ENCODE peak calls at places on chromosomes 4 and X, in eight cellular contexts. D is NCI-H748 treated with DMSO at 0.1 percent for 48 hours, Q is IMR-90, F is A549, N is amniotic stem cell, I is neural crest cell, K is GM04504, U is COR-L47. G is an unnamed sample.

GRCh38 chr4:1667273-1667672 is 16.8 kb downstream of the FAM53A start:
- DNase-seq in D (no peak), Q (no peak), F (no peak), N (no peak), I (no peak), K (no peak), U (no peak), G (no peak)

GRCh38 chrX:78886550-78886949 is 58.6 kb upstream of the P2RY10 start:
- DNase-seq in D (no peak), Q (no peak), F (peak), N (no peak), I (no peak), K (peak), U (no peak), G (no peak)

GRCh38 chr4:144557404-144557803 is 88.6 kb upstream of the HHIP start:
- DNase-seq in D (no peak), Q (peak), F (no peak), N (no peak), I (no peak), K (no peak), U (peak), G (no peak)

GRCh38 chrX:30659421-30659820 is 6.2 kb downstream of the GK start:
- DNase-seq in D (no peak), Q (peak), F (peak), N (peak), I (no peak), K (peak), U (no peak), G (no peak)

GRCh38 chr4:3301450-3302163 is 8.8 kb downstream of the RGS12 start:
- DNase-seq in D (no peak), Q (no peak), F (no peak), N (no peak), I (no peak), K (no peak), U (no peak), G (no peak)

GRCh38 chr4:104969394-104970066 is 177.1 kb upstream of the TET2 start:
- DNase-seq in D (no peak), Q (no peak), F (no peak), N (no peak), I (no peak), K (no peak), U (no peak), G (no peak)

GRCh38 chrX:54166915-54167314 is 16.1 kb downstream of the FAM120C start:
- DNase-seq in D (no peak), Q (no peak), F (no peak), N (no peak), I (no peak), K (no peak), U (no peak), G (no peak)

GRCh38 chr4:114659386-114660008 is 60.9 kb downstream of the UGT8 start:
- DNase-seq in D (peak), Q (peak), F (peak), N (peak), I (peak), K (peak), U (peak), G (no peak)

GRCh38 chr4:86261634-86262033 is 98.2 kb downstream of the MAPK10 start:
- DNase-seq in D (no peak), Q (no peak), F (no peak), N (no peak), I (no peak), K (no peak), U (no peak), G (no peak)

GRCh38 chrX:155888139-155888538 is 7.0 kb downstream of the VAMP7 start:
- DNase-seq in D (no peak), Q (peak), F (no peak), N (peak), I (no peak), K (peak), U (no peak), G (no peak)

GRCh38 chr4:154516320-154516719 is 24.7 kb upstream of the DCHS2 start:
- DNase-seq in D (no peak), Q (no peak), F (no peak), N (no peak), I (no peak), K (no peak), U (no peak), G (no peak)

GRCh38 chr4:7303561-7303960 is 111.2 kb downstream of the SORCS2 start:
- DNase-seq in D (no peak), Q (no peak), F (no peak), N (no peak), I (no peak), K (no peak), U (no peak), G (no peak)

GRCh38 chr4:114137984-114138383 is 158.5 kb upstream of the ARSJ start:
- DNase-seq in D (no peak), Q (no peak), F (no peak), N (no peak), I (no peak), K (no peak), U (no peak), G (no peak)

GRCh38 chr4:156377036-156377700 is 423.5 kb upstream of the CTSO start:
- DNase-seq in D (no peak), Q (peak), F (no peak), N (no peak), I (no peak), K (peak), U (no peak), G (no peak)

GRCh38 chrX:38500886-38501285 is 60.5 kb upstream of the TSPAN7 start:
- DNase-seq in D (no peak), Q (no peak), F (no peak), N (no peak), I (no peak), K (no peak), U (no peak), G (no peak)

GRCh38 chr4:82268050-82268825 is 105.6 kb downstream of the HNRNPD start:
- DNase-seq in D (peak), Q (peak), F (peak), N (peak), I (peak), K (peak), U (peak), G (no peak)

GRCh38 chr4:1714303-1715001 is 2.3 kb upstream of the SLBP start:
- DNase-seq in D (no peak), Q (no peak), F (no peak), N (no peak), I (no peak), K (no peak), U (no peak), G (no peak)

GRCh38 chr4:95285797-95286196 is 263.0 kb downstream of the UNC5C start:
- DNase-seq in D (no peak), Q (no peak), F (no peak), N (no peak), I (no peak), K (no peak), U (no peak), G (no peak)

GRCh38 chrX:63656871-63657580 is 128.0 kb downstream of the ARHGEF9 start:
- DNase-seq in D (no peak), Q (peak), F (no peak), N (peak), I (no peak), K (peak), U (no peak), G (no peak)

GRCh38 chr4:157270108-157270507 is 49.6 kb downstream of the GRIA2 start:
- DNase-seq in D (no peak), Q (no peak), F (no peak), N (no peak), I (no peak), K (no peak), U (peak), G (no peak)

GRCh38 chr4:31657859-31658258 is 937.7 kb downstream of the PCDH7 start:
- DNase-seq in D (no peak), Q (peak), F (no peak), N (peak), I (no peak), K (peak), U (no peak), G (no peak)

GRCh38 chr4:137531951-137532868 is at the start of gene PCDH18:
- DNase-seq in D (peak), Q (peak), F (no peak), N (peak), I (peak), K (peak), U (peak), G (no peak)

GRCh38 chr4:148852092-148852699 is 410.0 kb upstream of the NR3C2 start:
- DNase-seq in D (no peak), Q (no peak), F (no peak), N (no peak), I (no peak), K (no peak), U (no peak), G (no peak)